ENCODE peak calls at places on chromosomes 1 and 21, in five cellular contexts. D is breast epithelium, Z is tibial artery, Q is endothelial cell, N is lower leg skin. S is an unnamed sample.

GRCh38 chr1:201176931-201177330 is 13.7 kb upstream of the IGFN1 start:
- DNase-seq in Z (no peak), D (no peak), Q (no peak), N (peak), S (no peak)

GRCh38 chr1:115312752-115313151 is 25.3 kb downstream of the NGF start:
- DNase-seq in D (no peak), Q (no peak), N (no peak), Z (no peak), S (no peak)

GRCh38 chr1:42852608-42852980 is 6.2 kb downstream of the ZNF691 start:
- DNase-seq in Z (no peak), D (no peak), Q (no peak), N (no peak), S (no peak)

GRCh38 chr1:152961201-152961891 is 9.1 kb upstream of the SPRR4 start:
- DNase-seq in Q (no peak), N (peak), Z (no peak), D (no peak), S (no peak)

GRCh38 chr1:93042134-93042821 is 36.8 kb upstream of the MTF2 start:
- DNase-seq in Z (no peak), D (no peak), Q (no peak), N (no peak), S (no peak)

GRCh38 chr1:16164821-16165364 is 9.0 kb upstream of the EPHA2 start:
- DNase-seq in N (peak), D (no peak), Q (no peak), Z (no peak), S (no peak)

GRCh38 chr1:227944066-227944930 is 3.4 kb downstream of the WNT9A start:
- DNase-seq in Q (no peak), D (peak), N (peak), Z (peak), S (no peak)

GRCh38 chr1:162561037-162561615 is 396 bp upstream of the UAP1 start:
- DNase-seq in Q (peak), Z (peak), N (peak), D (peak), S (peak)

GRCh38 chr1:19759740-19760089 is 40.0 kb downstream of the TMCO4 start:
- DNase-seq in D (no peak), Q (no peak), Z (no peak), N (no peak), S (no peak)

GRCh38 chr1:53368314-53369033 is 40.6 kb upstream of the LRP8 start:
- DNase-seq in Z (peak), N (peak), D (peak), Q (no peak), S (no peak)

GRCh38 chr1:180235502-180236239 is 5.6 kb downstream of the LHX4 start:
- DNase-seq in Z (peak), N (no peak), Q (no peak), D (no peak), S (no peak)

GRCh38 chr1:199463521-199464127 is 563.9 kb upstream of the NR5A2 start:
- DNase-seq in N (no peak), D (no peak), Z (no peak), Q (peak), S (no peak)

GRCh38 chr1:200226268-200226968 is 183.4 kb downstream of the ZNF281 start:
- DNase-seq in Z (no peak), N (no peak), D (no peak), Q (no peak), S (no peak)

GRCh38 chr1:11157867-11158266 is 31.3 kb upstream of the ANGPTL7 start:
- DNase-seq in D (no peak), Q (no peak), N (no peak), Z (peak), S (no peak)

GRCh38 chr1:15110128-15110866 is 43.2 kb upstream of the TMEM51 start:
- DNase-seq in Z (no peak), N (no peak), D (no peak), Q (no peak), S (no peak)

GRCh38 chr1:16677552-16678423 is 11.0 kb upstream of the RNU1-3 start:
- DNase-seq in N (peak), D (no peak), Q (peak), Z (no peak), S (no peak)

GRCh38 chr1:4617506-4617905 is 36.9 kb upstream of the AJAP1 start:
- DNase-seq in Q (no peak), D (no peak), N (no peak), Z (no peak), S (no peak)

GRCh38 chr1:200670215-200671118 is 760 bp upstream of the DDX59 start:
- DNase-seq in Q (no peak), Z (no peak), D (no peak), N (no peak), S (no peak)

GRCh38 chr1:197924516-197925123 is 7.4 kb downstream of the LHX9 start:
- DNase-seq in D (no peak), N (no peak), Z (no peak), Q (peak), S (no peak)

GRCh38 chr1:221815660-221816059 is 73.8 kb upstream of the DUSP10 start:
- DNase-seq in Z (no peak), D (no peak), N (no peak), Q (no peak), S (no peak)

GRCh38 chr1:150410582-150411101 is 46.7 kb downstream of the RPRD2 start:
- DNase-seq in Z (no peak), N (no peak), D (no peak), Q (no peak), S (no peak)

GRCh38 chr21:35223480-35224156 is 174.5 kb upstream of the RUNX1 start:
- DNase-seq in D (no peak), N (no peak), Z (no peak), Q (no peak), S (no peak)

GRCh38 chr1:227357229-227358078 is 39.2 kb upstream of the CDC42BPA start:
- DNase-seq in N (no peak), Z (peak), D (no peak), Q (peak), S (no peak)

GRCh38 chr1:17874665-17875064 is 119.5 kb downstream of the ACTL8 start:
- DNase-seq in Q (no peak), D (no peak), Z (peak), N (no peak), S (no peak)

GRCh38 chr1:77824694-77825355 is 45.4 kb downstream of the MIGA1 start:
- DNase-seq in N (no peak), D (no peak), Z (no peak), Q (no peak), S (no peak)

GRCh38 chr1:209485167-209485566 is 98.3 kb upstream of the CAMK1G start:
- DNase-seq in Q (no peak), N (no peak), Z (no peak), D (no peak), S (no peak)

GRCh38 chr1:234851450-234852438 is 241.8 kb upstream of the IRF2BP2 start:
- DNase-seq in D (no peak), N (no peak), Z (no peak), Q (no peak), S (no peak)

GRCh38 chr1:81505831-81506230 is 294.9 kb upstream of the ADGRL2 start:
- DNase-seq in N (no peak), D (no peak), Q (no peak), Z (no peak), S (no peak)

GRCh38 chr1:221035680-221036153 is 156.5 kb downstream of the HLX start:
- DNase-seq in Q (no peak), N (no peak), D (no peak), Z (no peak), S (no peak)

GRCh38 chr21:33971492-33972013 is 55.9 kb upstream of the ATP5PO start:
- DNase-seq in N (no peak), Q (no peak), Z (no peak), D (no peak), S (no peak)

GRCh38 chr1:244352156-244352830 is 99.4 kb downstream of the ADSS2 start:
- DNase-seq in Z (no peak), D (no peak), N (peak), Q (no peak), S (no peak)

GRCh38 chr1:225474986-225475820 is 47.4 kb upstream of the LBR start:
- DNase-seq in D (no peak), Q (peak), Z (peak), N (peak), S (no peak)

GRCh38 chr21:42369821-42370220 is 3.5 kb upstream of the TFF1 start:
- DNase-seq in Q (no peak), N (no peak), D (no peak), Z (no peak), S (no peak)
- TF ChIP-seq CTCF in Q (no peak), N (no peak), D (no peak), Z (no peak), S (no peak)

GRCh38 chr1:160494620-160495019 is 28.4 kb downstream of the SLAMF6 start:
- DNase-seq in Z (no peak), N (no peak), Q (no peak), D (no peak), S (no peak)
- TF ChIP-seq CTCF in Z (no peak), N (no peak), Q (no peak), D (no peak), S (no peak)

GRCh38 chr1:159835862-159836518 is 9.3 kb downstream of the SLAMF8 start:
- DNase-seq in Q (no peak), D (no peak), N (no peak), Z (no peak), S (no peak)
- TF ChIP-seq CTCF in Q (no peak), D (no peak), N (no peak), Z (no peak), S (no peak)

DNA sequence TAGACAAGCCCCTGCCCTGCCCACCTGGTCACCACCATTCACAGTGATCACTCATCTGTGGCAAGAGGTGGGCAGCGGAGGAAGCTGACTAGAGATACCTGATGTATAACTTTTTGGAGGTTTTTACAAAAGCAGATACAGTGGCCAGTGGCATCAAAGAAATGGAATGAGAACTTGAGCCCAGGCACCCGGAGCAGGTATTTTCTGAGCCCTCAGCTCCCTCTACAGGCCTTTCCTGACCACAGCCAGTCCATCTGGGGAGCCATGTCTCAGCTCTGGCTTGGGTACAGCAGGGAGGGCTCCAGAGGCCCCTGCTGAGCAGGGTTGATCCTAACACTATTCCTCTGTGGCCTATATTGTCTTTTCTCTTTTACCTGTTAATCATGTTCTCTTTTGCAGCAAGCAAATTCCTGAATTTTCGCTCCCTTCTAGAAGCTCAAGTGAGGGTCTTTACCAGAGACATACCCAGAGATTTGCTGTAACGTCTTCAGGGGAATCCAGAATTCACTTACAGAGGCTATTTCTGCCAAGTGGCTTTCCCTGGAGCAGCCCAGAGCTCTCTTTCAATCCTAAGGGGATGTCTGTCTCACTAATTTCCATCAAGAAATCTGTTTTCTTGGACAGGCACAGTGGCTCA is 27.3 kb downstream of the GPR157 start:
- DNase-seq in Z (no peak), N (no peak), D (no peak), Q (peak), S (no peak)
- TF ChIP-seq CTCF in Z (peak), N (no peak), D (peak), Q (peak), S (peak)

GRCh38 chr21:42537106-42537742 is 23.6 kb downstream of the SLC37A1 start:
- DNase-seq in Z (no peak), Q (no peak), D (peak), N (no peak), S (no peak)
- TF ChIP-seq CTCF in Z (no peak), Q (no peak), D (no peak), N (no peak), S (no peak)

GRCh38 chr1:175842545-175842944 is 99.2 kb upstream of the TNR start:
- DNase-seq in Z (no peak), N (no peak), Q (no peak), D (no peak), S (no peak)

GRCh38 chr1:175845985-175846384 is 102.6 kb upstream of the TNR start:
- DNase-seq in D (no peak), N (no peak), Q (no peak), Z (no peak), S (no peak)

GRCh38 chr1:175845371-175845770 is 102.0 kb upstream of the TNR start:
- DNase-seq in Q (no peak), Z (no peak), N (peak), D (no peak), S (no peak)

GRCh38 chr1:175841613-175842234 is 98.3 kb upstream of the TNR start:
- DNase-seq in N (no peak), Z (no peak), D (no peak), Q (no peak), S (no peak)

DNA sequence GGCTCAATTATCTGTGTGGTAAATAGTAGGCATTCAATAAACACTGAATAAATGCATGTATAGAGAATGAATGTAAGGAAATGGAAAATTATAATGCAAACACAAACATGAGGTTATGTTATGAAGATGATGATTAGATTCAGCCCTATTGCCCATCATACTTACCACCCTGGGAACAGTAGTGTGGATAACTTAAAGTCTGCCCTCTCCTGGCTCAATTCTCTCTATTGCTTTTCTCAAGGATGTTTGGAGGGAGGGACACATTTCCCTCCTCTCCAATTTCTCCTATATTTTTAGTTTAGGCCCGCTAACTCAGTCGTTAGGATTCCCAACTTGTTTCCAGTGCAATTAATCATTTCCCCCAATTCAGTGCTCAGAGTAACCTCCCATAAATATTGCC is 101.5 kb upstream of the TNR start:
- DNase-seq in N (no peak), Q (no peak), Z (no peak), D (no peak), S (no peak)
- TF ChIP-seq CTCF in N (no peak), Q (no peak), Z (no peak), D (no peak), S (no peak)

DNA sequence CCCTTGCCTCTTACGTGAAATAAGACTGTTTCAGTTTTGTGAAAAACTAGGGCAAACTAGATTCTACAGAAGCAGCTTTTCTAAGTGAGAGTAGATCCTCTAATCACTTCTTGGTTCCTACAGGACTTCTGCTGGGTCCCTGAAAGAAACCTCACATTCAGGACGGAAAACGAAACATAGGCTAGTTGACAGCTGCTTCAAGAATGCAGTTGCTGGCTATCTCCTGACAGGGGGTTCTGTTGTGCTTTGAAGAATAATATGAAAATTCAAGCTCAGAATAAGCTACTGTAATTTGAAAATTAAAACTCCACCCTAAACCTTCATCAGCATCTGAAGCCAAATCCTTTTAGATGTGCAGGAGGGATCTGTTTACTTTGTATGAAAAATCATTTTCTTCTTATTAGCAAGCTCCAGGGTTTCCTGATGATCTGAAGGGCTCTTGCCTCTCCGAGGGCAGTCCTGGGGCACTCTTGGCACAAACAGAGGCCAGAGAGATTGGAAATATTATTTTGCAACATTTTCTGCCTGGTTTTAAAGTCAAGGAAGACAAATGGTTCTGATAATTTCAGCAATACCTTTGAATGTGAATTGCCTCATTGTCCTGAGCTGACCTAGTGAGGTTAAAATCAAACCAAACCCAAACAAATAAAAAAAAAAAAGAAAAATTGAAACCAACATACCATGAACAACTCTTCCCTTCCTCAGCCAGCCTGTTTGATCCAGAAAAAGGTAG is 55.1 kb downstream of the NTMT2 start:
- DNase-seq in Z (no peak), Q (no peak), D (no peak), N (peak), S (no peak)
- TF ChIP-seq CTCF in Z (no peak), Q (no peak), D (no peak), N (no peak), S (no peak)

DNA sequence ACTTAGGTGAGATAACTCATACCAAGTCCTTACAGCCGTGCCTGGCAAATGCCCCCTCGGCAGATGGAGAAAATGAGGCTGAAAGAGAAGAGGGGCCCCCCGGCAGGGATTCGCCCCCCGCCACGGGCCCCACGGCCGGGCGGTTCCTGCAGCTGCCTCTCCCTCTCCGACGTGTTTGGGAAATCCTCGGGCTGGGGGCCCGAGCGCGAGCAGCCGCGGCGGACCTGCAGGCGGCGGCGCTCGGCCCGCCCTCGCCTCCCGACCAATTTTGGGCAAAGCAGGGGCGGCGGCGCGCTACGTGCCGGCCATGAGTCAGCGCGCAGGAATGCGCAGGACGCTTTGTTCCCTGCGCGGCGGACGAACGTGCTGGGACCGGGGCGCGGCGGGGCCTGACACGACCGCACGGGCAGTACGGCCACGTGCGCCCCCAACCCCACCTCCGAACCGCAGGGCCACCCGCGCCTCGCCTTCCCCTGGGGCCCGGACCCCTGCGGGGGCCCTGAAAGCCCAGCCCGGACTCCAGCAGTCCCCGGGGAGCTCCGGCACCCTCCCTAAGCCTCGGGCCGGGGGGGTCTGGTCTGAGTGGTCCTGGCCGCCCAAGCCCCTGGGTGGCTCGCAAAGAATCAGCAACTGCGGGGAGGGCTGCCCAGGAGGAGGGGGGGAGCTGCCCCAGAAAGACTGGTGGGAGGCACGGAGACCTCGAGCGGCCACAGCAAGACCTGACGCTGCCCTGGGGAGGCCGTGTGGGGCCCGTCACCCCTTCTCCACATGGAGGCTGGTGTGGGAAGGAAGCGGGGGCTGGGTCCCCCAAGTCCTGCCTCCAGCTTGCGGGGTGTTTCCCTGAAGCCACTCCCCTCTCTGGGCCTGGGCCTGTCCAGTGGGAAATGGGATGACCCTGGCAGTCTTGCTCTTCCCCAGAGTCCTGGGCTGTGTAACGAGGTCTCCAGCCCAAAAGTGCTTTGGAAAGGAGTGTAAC is 11.9 kb upstream of the EDN2 start:
- DNase-seq in Q (peak), Z (peak), D (peak), N (peak), S (peak)
- TF ChIP-seq CTCF in Q (no peak), Z (peak), D (no peak), N (no peak), S (no peak)

GRCh38 chr1:64469977-64470669 is at the start of gene CACHD1:
- DNase-seq in Q (peak), N (peak), Z (peak), D (peak), S (peak)
- TF ChIP-seq CTCF in Q (no peak), N (no peak), Z (peak), D (peak), S (no peak)

S was measured in omental fat pad.